ENCODE peak calls at places on chromosomes 13 and 19, in four cellular contexts. F is kidney epithelial cell, T is astrocyte of the cerebellum, Z is AG10803. Q is an unnamed sample.

GRCh38 chr19:18999016-18999758 is 34.1 kb downstream of the SUGP2 start:
- DNase-seq in F (no peak), T (peak; percentile 34), Z (no peak), Q (peak; percentile 19)

GRCh38 chr19:54523403-54523802 is 20.8 kb downstream of the LAIR2 start:
- DNase-seq in F (no peak), T (no peak), Z (peak; percentile 4), Q (peak; percentile 28)

GRCh38 chr19:18743281-18743825 is 47.8 kb downstream of the COMP start:
- DNase-seq in F (no peak), T (peak; percentile 38), Z (no peak), Q (peak; percentile 41)

GRCh38 chr13:40120288-40120687 is 464.8 kb downstream of the COG6 start:
- DNase-seq in F (no peak), T (no peak), Z (peak; percentile 73), Q (peak; percentile 16)

GRCh38 chr19:33396701-33397535 is 23.4 kb downstream of the CEBPG start:
- DNase-seq in F (no peak), T (no peak), Z (no peak), Q (no peak)

GRCh38 chr13:21620858-21621257 is 16.9 kb upstream of the MICU2 start:
- DNase-seq in F (no peak), T (no peak), Z (no peak), Q (no peak)

GRCh38 chr13:29832899-29833298 is 17.5 kb downstream of the UBL3 start:
- DNase-seq in F (no peak), T (no peak), Z (no peak), Q (no peak)

GRCh38 chr13:106038752-106039151 is 496.7 kb downstream of the EFNB2 start:
- DNase-seq in F (peak; percentile 71), T (peak; percentile 65), Z (peak; percentile 84), Q (peak; percentile 87)

GRCh38 chr19:8161135-8161646 is 11.8 kb upstream of the FBN3 start:
- DNase-seq in F (no peak), T (no peak), Z (no peak), Q (no peak)

GRCh38 chr19:13906525-13906904 is 514 bp downstream of the CC2D1A start:
- DNase-seq in F (no peak), T (no peak), Z (peak; percentile 9), Q (peak; percentile 38)

GRCh38 chr13:24557121-24557520 is 44.5 kb upstream of the PARP4 start:
- DNase-seq in F (no peak), T (no peak), Z (peak; percentile 32), Q (peak; percentile 29)

GRCh38 chr13:97254809-97255208 is 32.7 kb downstream of the MBNL2 start:
- DNase-seq in F (peak; percentile 87), T (peak; percentile 38), Z (peak; percentile 49), Q (peak; percentile 57)

GRCh38 chr19:18946918-18947317 is 5.9 kb upstream of the HOMER3 start:
- DNase-seq in F (no peak), T (no peak), Z (no peak), Q (no peak)

GRCh38 chr13:109761695-109762094 is 24.7 kb downstream of the IRS2 start:
- DNase-seq in F (no peak), T (no peak), Z (no peak), Q (peak; percentile 25)

GRCh38 chr13:69319659-69320058 is 788.0 kb upstream of the ATXN8OS start:
- DNase-seq in F (peak; percentile 7), T (peak; percentile 19), Z (no peak), Q (no peak)

GRCh38 chr13:111065698-111066097 is 49.4 kb upstream of the ARHGEF7 start:
- DNase-seq in F (no peak), T (no peak), Z (no peak), Q (no peak)

GRCh38 chr13:56755181-56755580 is 385.5 kb upstream of the PRR20A start:
- DNase-seq in F (no peak), T (no peak), Z (no peak), Q (no peak)

GRCh38 chr19:17751103-17751911 is at the start of gene FCHO1:
- DNase-seq in F (no peak), T (no peak), Z (no peak), Q (no peak)

GRCh38 chr19:37963190-37963947 is 56.4 kb downstream of the SIPA1L3 start:
- DNase-seq in F (no peak), T (peak; percentile 96), Z (peak; percentile 89), Q (no peak)
- TF ChIP-seq CTCF in F (no peak), T (no peak), Z (peak; percentile 11), Q (peak; percentile 5)

GRCh38 chr19:1238373-1239303 is 833 bp upstream of the CBARP start:
- DNase-seq in F (no peak), T (no peak), Z (no peak), Q (no peak)
- H3K4me3 ChIP-seq in F (peak overlapping the region; percentile 34), T (peak overlapping the region; percentile 33), Z (peak overlapping the region; percentile 43), Q (peak overlapping the region; percentile 38)

DNA sequence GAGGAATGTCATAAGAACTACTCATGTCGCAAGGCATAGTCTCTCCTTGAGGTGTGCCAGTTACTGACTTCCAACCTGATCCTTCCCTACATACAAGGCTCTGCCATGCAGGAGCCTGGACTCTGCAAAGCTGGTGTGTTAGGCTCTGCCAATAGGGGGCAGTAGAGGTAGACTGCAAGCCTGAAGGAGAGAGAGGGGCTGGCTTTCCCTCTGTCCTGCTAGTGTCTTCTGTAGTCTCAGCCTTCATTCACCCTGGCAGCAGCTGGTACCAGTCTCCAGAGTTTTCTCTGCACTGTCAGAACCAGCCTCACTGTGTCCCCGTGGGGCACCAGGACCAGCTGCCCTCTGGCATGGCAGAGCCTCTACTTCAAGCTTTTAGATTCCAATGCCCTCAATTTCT is 14.5 kb downstream of the SHISA2 start:
- DNase-seq in F (no peak), T (no peak), Z (no peak), Q (no peak)
- TF ChIP-seq CTCF in F (peak; percentile 49), T (peak; percentile 49), Z (peak; percentile 47), Q (peak; percentile 27)

GRCh38 chr19:16659832-16660708 is at the start of gene SMIM7:
- DNase-seq in F (peak; percentile 88), T (peak; percentile 97), Z (peak; percentile 98), Q (peak; percentile 99)
- H3K4me3 ChIP-seq in F (peak within 1 kb of the TSS; percentile 99), T (peak within 1 kb of the TSS; percentile 73), Z (peak within 1 kb of the TSS; percentile 93), Q (peak within 1 kb of the TSS; percentile 93)

GRCh38 chr13:101942535-101943157 is 459.2 kb downstream of the FGF14 start:
- DNase-seq in F (no peak), T (no peak), Z (no peak), Q (no peak)
- TF ChIP-seq CTCF in F (peak; percentile 39), T (no peak), Z (no peak), Q (no peak)

DNA sequence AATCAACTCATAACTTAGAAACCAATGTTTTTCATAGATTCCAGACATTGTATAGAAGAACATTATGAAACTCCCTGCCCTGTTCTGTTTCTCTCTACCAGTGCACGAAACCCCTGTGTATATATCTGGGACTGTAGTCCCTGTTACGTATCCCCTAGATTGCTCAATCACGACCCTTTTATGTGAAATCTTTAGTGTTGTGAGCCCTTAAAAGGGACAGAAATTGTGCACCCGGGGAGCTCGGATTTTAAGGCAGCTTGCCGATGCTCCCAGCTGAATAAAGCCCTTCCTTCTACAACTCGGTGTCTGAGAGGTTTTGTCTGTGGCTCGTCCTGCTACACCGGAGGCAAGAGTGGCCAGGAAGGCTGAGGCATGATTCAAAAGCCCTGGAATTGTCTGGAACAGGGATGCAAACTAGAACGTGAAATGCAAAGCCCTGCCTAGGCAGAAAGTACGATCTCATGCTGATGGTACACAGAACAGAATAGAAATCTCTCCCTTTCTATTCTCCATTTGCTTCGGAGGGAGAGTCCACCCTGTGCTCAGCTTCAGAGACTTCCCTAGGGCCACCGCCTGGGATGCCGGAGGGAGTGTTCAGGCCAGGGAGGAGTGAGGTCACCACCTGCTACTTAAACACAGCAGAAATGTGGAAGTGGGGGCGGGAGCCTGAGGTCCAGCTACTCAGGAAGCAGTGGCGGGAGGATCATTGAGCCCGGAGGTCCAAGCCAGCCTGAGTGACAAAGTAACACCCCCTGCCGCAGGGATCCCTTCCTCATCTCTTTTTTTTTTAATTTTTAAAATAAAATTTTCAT is 760 bp upstream of the ZNF888 start:
- DNase-seq in F (no peak), T (no peak), Z (peak; percentile 37), Q (peak; percentile 64)
- H3K4me3 ChIP-seq in F (peak overlapping the region; percentile 57), T (peak overlapping the region; percentile 60), Z (peak overlapping the region; percentile 86), Q (peak overlapping the region; percentile 89)

DNA sequence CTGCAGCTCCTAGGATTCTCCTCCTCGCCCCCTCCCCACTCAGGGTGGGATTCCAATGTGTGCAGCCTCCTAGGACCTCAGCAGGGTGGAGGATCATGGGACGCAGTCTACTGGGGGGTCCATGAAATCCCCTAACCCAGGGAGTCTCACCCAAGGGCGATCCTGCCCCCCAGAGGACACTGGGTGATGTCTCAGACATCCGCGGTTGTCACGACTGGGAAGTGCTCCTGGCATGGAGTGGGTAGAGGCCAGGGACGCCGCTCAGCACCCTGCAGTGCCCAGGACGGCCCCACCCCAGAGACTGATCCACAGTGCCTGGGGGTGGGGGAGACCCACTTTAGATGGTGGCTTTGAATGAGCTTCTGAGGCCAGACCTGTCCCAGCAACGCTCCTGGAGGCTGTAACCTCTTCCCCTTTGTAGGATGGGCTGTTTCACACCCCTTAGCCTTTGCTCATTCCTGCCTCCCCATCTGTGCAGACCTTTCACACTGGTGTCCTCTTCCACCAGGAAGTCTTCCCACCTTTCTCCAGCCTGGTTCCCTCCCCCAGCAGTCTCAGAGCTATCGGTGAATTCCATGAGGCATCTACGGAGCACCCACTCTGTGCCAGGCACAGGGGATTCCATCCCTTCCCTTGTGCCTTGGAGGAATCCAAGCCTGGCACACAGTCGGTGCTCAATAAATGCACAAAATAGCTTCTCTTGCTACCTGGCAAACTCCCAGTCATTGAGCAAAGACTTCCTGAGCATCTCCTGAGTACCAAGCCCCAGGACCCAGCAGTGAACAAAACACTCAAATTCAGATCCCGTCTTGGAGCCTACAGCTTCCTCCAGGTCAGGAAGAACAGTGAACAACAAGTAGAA is 10.5 kb downstream of the SMIM24 start:
- DNase-seq in F (no peak), T (no peak), Z (no peak), Q (peak; percentile 38)
- TF ChIP-seq CTCF in F (no peak), T (no peak), Z (peak; percentile 15), Q (no peak)

GRCh38 chr19:5292453-5292842 is 48.2 kb downstream of the PTPRS start:
- DNase-seq in F (no peak), T (no peak), Z (peak; percentile 25), Q (peak; percentile 20)

GRCh38 chr19:5288347-5288739 is 52.3 kb downstream of the PTPRS start:
- DNase-seq in F (no peak), T (no peak), Z (peak; percentile 35), Q (no peak)

GRCh38 chr19:5291588-5292193 is 48.9 kb downstream of the PTPRS start:
- DNase-seq in F (no peak), T (no peak), Z (no peak), Q (no peak)

GRCh38 chr19:5289060-5289990 is 51.3 kb downstream of the PTPRS start:
- DNase-seq in F (no peak), T (no peak), Z (no peak), Q (no peak)

GRCh38 chr19:5290336-5291262 is 50.0 kb downstream of the PTPRS start:
- DNase-seq in F (no peak), T (no peak), Z (no peak), Q (no peak)
- H3K4me3 ChIP-seq in F (no peak overlapping the region), T (no peak overlapping the region), Z (peak overlapping the region; percentile 85), Q (no peak overlapping the region)

GRCh38 chr13:79085021-79085420 is 321.0 kb downstream of the RBM26 start:
- DNase-seq in F (no peak), T (no peak), Z (no peak), Q (no peak)
- TF ChIP-seq CTCF in F (no peak), T (no peak), Z (no peak), Q (no peak)